ENCODE peak calls at places on chromosomes 3 and 15, in six cellular contexts. One of them, this sample, is unnamed.
A peak's percentile ranks its signal among the peaks of the same experiment; 100 is the strongest.

GRCh38 chr3:180229113-180229512 is 192.4 kb upstream of the PEX5L start:
- DNase-seq in effector memory CD4-positive, alpha-beta T cell: no peak
- DNase-seq in Kasumi-1: no peak
- DNase-seq in sciatic nerve: no peak
- DNase-seq in osteocyte: no peak
- DNase-seq in lower lobe of right lung: no peak
- DNase-seq in this sample: no peak

GRCh38 chr3:161096771-161097367 is 8.3 kb downstream of the B3GALNT1 start:
- DNase-seq in sciatic nerve: no peak
- DNase-seq in Kasumi-1: no peak
- DNase-seq in lower lobe of right lung: no peak
- DNase-seq in osteocyte: no peak
- DNase-seq in effector memory CD4-positive, alpha-beta T cell: no peak
- DNase-seq in this sample: peak; percentile 49

GRCh38 chr15:83107841-83108181 is 366 bp downstream of the TM6SF1 start:
- DNase-seq in Kasumi-1: no peak
- DNase-seq in lower lobe of right lung: peak; percentile 48
- DNase-seq in osteocyte: no peak
- DNase-seq in sciatic nerve: no peak
- DNase-seq in effector memory CD4-positive, alpha-beta T cell: no peak
- DNase-seq in this sample: peak; percentile 10

GRCh38 chr3:55708242-55708641 is 221.1 kb upstream of the WNT5A start:
- DNase-seq in sciatic nerve: no peak
- DNase-seq in lower lobe of right lung: no peak
- DNase-seq in osteocyte: no peak
- DNase-seq in Kasumi-1: no peak
- DNase-seq in effector memory CD4-positive, alpha-beta T cell: no peak
- DNase-seq in this sample: no peak

GRCh38 chr15:70054884-70055387 is 42.8 kb downstream of the TLE3 start:
- DNase-seq in lower lobe of right lung: peak; percentile 22
- DNase-seq in sciatic nerve: peak; percentile 51
- DNase-seq in effector memory CD4-positive, alpha-beta T cell: no peak
- DNase-seq in Kasumi-1: no peak
- DNase-seq in osteocyte: no peak
- DNase-seq in this sample: no peak

GRCh38 chr15:76333720-76334437 is 2.7 kb upstream of the ISL2 start:
- DNase-seq in osteocyte: peak; percentile 65
- DNase-seq in effector memory CD4-positive, alpha-beta T cell: no peak
- DNase-seq in lower lobe of right lung: no peak
- DNase-seq in sciatic nerve: no peak
- DNase-seq in Kasumi-1: peak; percentile 27
- DNase-seq in this sample: peak; percentile 57

GRCh38 chr3:39982665-39983357 is 173.4 kb downstream of the MYRIP start:
- DNase-seq in sciatic nerve: no peak
- DNase-seq in Kasumi-1: no peak
- DNase-seq in lower lobe of right lung: no peak
- DNase-seq in effector memory CD4-positive, alpha-beta T cell: no peak
- DNase-seq in osteocyte: no peak
- DNase-seq in this sample: no peak

GRCh38 chr3:8856721-8857120 is 87.3 kb upstream of the OXTR start:
- DNase-seq in effector memory CD4-positive, alpha-beta T cell: no peak
- DNase-seq in Kasumi-1: no peak
- DNase-seq in osteocyte: no peak
- DNase-seq in sciatic nerve: no peak
- DNase-seq in lower lobe of right lung: no peak
- DNase-seq in this sample: no peak

GRCh38 chr3:19485267-19485666 is 337.0 kb downstream of the KCNH8 start:
- DNase-seq in effector memory CD4-positive, alpha-beta T cell: no peak
- DNase-seq in osteocyte: no peak
- DNase-seq in sciatic nerve: no peak
- DNase-seq in lower lobe of right lung: no peak
- DNase-seq in Kasumi-1: no peak
- DNase-seq in this sample: no peak

GRCh38 chr3:129539201-129539600 is 3.8 kb upstream of the H1-8 start:
- DNase-seq in lower lobe of right lung: no peak
- DNase-seq in sciatic nerve: no peak
- DNase-seq in Kasumi-1: no peak
- DNase-seq in effector memory CD4-positive, alpha-beta T cell: no peak
- DNase-seq in osteocyte: no peak
- DNase-seq in this sample: no peak

GRCh38 chr3:264394-265156 is 68.0 kb downstream of the CHL1 start:
- DNase-seq in lower lobe of right lung: no peak
- DNase-seq in Kasumi-1: no peak
- DNase-seq in osteocyte: no peak
- DNase-seq in effector memory CD4-positive, alpha-beta T cell: no peak
- DNase-seq in sciatic nerve: no peak
- DNase-seq in this sample: no peak

GRCh38 chr15:88954431-88955277 is 41.5 kb upstream of the MFGE8 start:
- DNase-seq in Kasumi-1: no peak
- DNase-seq in osteocyte: no peak
- DNase-seq in lower lobe of right lung: no peak
- DNase-seq in sciatic nerve: no peak
- DNase-seq in effector memory CD4-positive, alpha-beta T cell: no peak
- DNase-seq in this sample: peak; percentile 34

GRCh38 chr15:51924146-51925068 is 47.2 kb downstream of the LEO1 start:
- DNase-seq in osteocyte: peak; percentile 65
- DNase-seq in lower lobe of right lung: no peak
- DNase-seq in effector memory CD4-positive, alpha-beta T cell: no peak
- DNase-seq in sciatic nerve: no peak
- DNase-seq in Kasumi-1: no peak
- DNase-seq in this sample: peak; percentile 25

GRCh38 chr15:27237319-27237939 is 266.4 kb downstream of the GABRG3 start:
- DNase-seq in sciatic nerve: no peak
- DNase-seq in Kasumi-1: no peak
- DNase-seq in effector memory CD4-positive, alpha-beta T cell: no peak
- DNase-seq in lower lobe of right lung: no peak
- DNase-seq in osteocyte: no peak
- DNase-seq in this sample: no peak

GRCh38 chr3:169812124-169812843 is 386 bp upstream of the LRRIQ4 start:
- DNase-seq in sciatic nerve: peak; percentile 79
- DNase-seq in effector memory CD4-positive, alpha-beta T cell: peak; percentile 18
- DNase-seq in lower lobe of right lung: peak; percentile 86
- DNase-seq in osteocyte: peak; percentile 88
- DNase-seq in Kasumi-1: peak; percentile 27
- DNase-seq in this sample: peak; percentile 88

GRCh38 chr15:78810377-78811123 is 714 bp downstream of the ADAMTS7 start:
- DNase-seq in effector memory CD4-positive, alpha-beta T cell: no peak
- DNase-seq in lower lobe of right lung: peak; percentile 57
- DNase-seq in sciatic nerve: peak; percentile 80
- DNase-seq in osteocyte: no peak
- DNase-seq in Kasumi-1: no peak
- DNase-seq in this sample: peak; percentile 53

GRCh38 chr3:137988152-137988551 is 21.8 kb upstream of the CLDN18 start:
- DNase-seq in Kasumi-1: no peak
- DNase-seq in lower lobe of right lung: no peak
- DNase-seq in osteocyte: no peak
- DNase-seq in effector memory CD4-positive, alpha-beta T cell: no peak
- DNase-seq in sciatic nerve: no peak
- DNase-seq in this sample: no peak

GRCh38 chr15:28989239-28989830 is 103.6 kb downstream of the APBA2 start:
- DNase-seq in Kasumi-1: peak; percentile 9
- DNase-seq in effector memory CD4-positive, alpha-beta T cell: no peak
- DNase-seq in lower lobe of right lung: no peak
- DNase-seq in sciatic nerve: no peak
- DNase-seq in osteocyte: no peak
- DNase-seq in this sample: peak; percentile 71

This sample was measured in ELF-1.